ENCODE peak calls at places on chromosome 13, in five cellular contexts. One of them, this sample, is unnamed.

GRCh38 chr13:39540929-39541605 is 61.9 kb downstream of the LHFPL6 start:
- DNase-seq in fibroblast of pulmonary artery: no peak
- DNase-seq in type B pancreatic cell: no peak
- DNase-seq in epithelial cell of proximal tubule: no peak
- DNase-seq in astrocyte of the spinal cord: no peak
- DNase-seq in this sample: no peak

GRCh38 chr13:44136693-44137268 is 236.8 kb upstream of the SERP2 start:
- DNase-seq in epithelial cell of proximal tubule: no peak
- DNase-seq in type B pancreatic cell: no peak
- DNase-seq in fibroblast of pulmonary artery: no peak
- DNase-seq in astrocyte of the spinal cord: no peak
- DNase-seq in this sample: no peak

GRCh38 chr13:77919351-77920294 is 992 bp upstream of the EDNRB start:
- DNase-seq in astrocyte of the spinal cord: peak
- DNase-seq in fibroblast of pulmonary artery: peak
- DNase-seq in epithelial cell of proximal tubule: no peak
- DNase-seq in type B pancreatic cell: no peak
- DNase-seq in this sample: no peak

GRCh38 chr13:71536201-71536600 is 330.8 kb downstream of the DACH1 start:
- DNase-seq in fibroblast of pulmonary artery: no peak
- DNase-seq in type B pancreatic cell: no peak
- DNase-seq in epithelial cell of proximal tubule: no peak
- DNase-seq in astrocyte of the spinal cord: no peak
- DNase-seq in this sample: peak

GRCh38 chr13:35882722-35883497 is 248.3 kb downstream of the DCLK1 start:
- DNase-seq in type B pancreatic cell: no peak
- DNase-seq in epithelial cell of proximal tubule: no peak
- DNase-seq in fibroblast of pulmonary artery: no peak
- DNase-seq in astrocyte of the spinal cord: peak
- DNase-seq in this sample: no peak

GRCh38 chr13:109271991-109272454 is 514.4 kb downstream of the IRS2 start:
- DNase-seq in fibroblast of pulmonary artery: no peak
- DNase-seq in type B pancreatic cell: no peak
- DNase-seq in astrocyte of the spinal cord: peak
- DNase-seq in epithelial cell of proximal tubule: no peak
- DNase-seq in this sample: peak

GRCh38 chr13:42378383-42378780 is 106.4 kb downstream of the AKAP11 start:
- DNase-seq in astrocyte of the spinal cord: no peak
- DNase-seq in epithelial cell of proximal tubule: no peak
- DNase-seq in fibroblast of pulmonary artery: no peak
- DNase-seq in type B pancreatic cell: no peak
- DNase-seq in this sample: no peak

GRCh38 chr13:113631341-113632095 is 26.5 kb downstream of the ATP4B start:
- DNase-seq in astrocyte of the spinal cord: no peak
- DNase-seq in fibroblast of pulmonary artery: no peak
- DNase-seq in epithelial cell of proximal tubule: no peak
- DNase-seq in type B pancreatic cell: no peak
- DNase-seq in this sample: no peak

GRCh38 chr13:80038371-80038770 is 302.6 kb downstream of the SPRY2 start:
- DNase-seq in epithelial cell of proximal tubule: no peak
- DNase-seq in fibroblast of pulmonary artery: no peak
- DNase-seq in astrocyte of the spinal cord: peak
- DNase-seq in type B pancreatic cell: no peak
- DNase-seq in this sample: no peak

GRCh38 chr13:54574791-54575190 is 1546.2 kb downstream of the OLFM4 start:
- DNase-seq in astrocyte of the spinal cord: no peak
- DNase-seq in type B pancreatic cell: no peak
- DNase-seq in epithelial cell of proximal tubule: no peak
- DNase-seq in fibroblast of pulmonary artery: no peak
- DNase-seq in this sample: no peak

GRCh38 chr13:98528663-98529064 is 48.2 kb downstream of the STK24 start:
- DNase-seq in type B pancreatic cell: no peak
- DNase-seq in epithelial cell of proximal tubule: no peak
- DNase-seq in astrocyte of the spinal cord: peak
- DNase-seq in fibroblast of pulmonary artery: no peak
- DNase-seq in this sample: no peak

GRCh38 chr13:20608438-20609020 is 41.6 kb downstream of the IFT88 start:
- DNase-seq in fibroblast of pulmonary artery: no peak
- DNase-seq in epithelial cell of proximal tubule: no peak
- DNase-seq in astrocyte of the spinal cord: peak
- DNase-seq in type B pancreatic cell: no peak
- DNase-seq in this sample: no peak

GRCh38 chr13:32019612-32020233 is 11.9 kb upstream of the FRY start:
- DNase-seq in fibroblast of pulmonary artery: peak
- DNase-seq in astrocyte of the spinal cord: peak
- DNase-seq in epithelial cell of proximal tubule: no peak
- DNase-seq in type B pancreatic cell: no peak
- DNase-seq in this sample: no peak

GRCh38 chr13:73720216-73720840 is 413.9 kb downstream of the KLF12 start:
- DNase-seq in astrocyte of the spinal cord: no peak
- DNase-seq in type B pancreatic cell: no peak
- DNase-seq in fibroblast of pulmonary artery: no peak
- DNase-seq in epithelial cell of proximal tubule: peak
- DNase-seq in this sample: peak

GRCh38 chr13:97020194-97020593 is 25.9 kb upstream of the OXGR1 start:
- DNase-seq in astrocyte of the spinal cord: no peak
- DNase-seq in type B pancreatic cell: no peak
- DNase-seq in epithelial cell of proximal tubule: no peak
- DNase-seq in fibroblast of pulmonary artery: no peak
- DNase-seq in this sample: no peak

GRCh38 chr13:91721413-91721812 is 323.0 kb downstream of the GPC5 start:
- DNase-seq in fibroblast of pulmonary artery: no peak
- DNase-seq in type B pancreatic cell: no peak
- DNase-seq in epithelial cell of proximal tubule: no peak
- DNase-seq in astrocyte of the spinal cord: no peak
- DNase-seq in this sample: no peak

GRCh38 chr13:108560092-108560491 is 69.3 kb upstream of the MYO16 start:
- DNase-seq in epithelial cell of proximal tubule: no peak
- DNase-seq in astrocyte of the spinal cord: no peak
- DNase-seq in type B pancreatic cell: no peak
- DNase-seq in fibroblast of pulmonary artery: no peak
- DNase-seq in this sample: no peak

GRCh38 chr13:102470283-102470920 is 68.6 kb upstream of the FGF14 start:
- DNase-seq in epithelial cell of proximal tubule: no peak
- DNase-seq in astrocyte of the spinal cord: no peak
- DNase-seq in type B pancreatic cell: no peak
- DNase-seq in fibroblast of pulmonary artery: no peak
- DNase-seq in this sample: no peak

GRCh38 chr13:54489359-54489758 is 1460.7 kb downstream of the OLFM4 start:
- DNase-seq in epithelial cell of proximal tubule: no peak
- DNase-seq in type B pancreatic cell: no peak
- DNase-seq in astrocyte of the spinal cord: no peak
- DNase-seq in fibroblast of pulmonary artery: no peak
- DNase-seq in this sample: no peak

GRCh38 chr13:39023761-39024160 is 14.1 kb downstream of the PROSER1 start:
- DNase-seq in astrocyte of the spinal cord: no peak
- DNase-seq in fibroblast of pulmonary artery: peak
- DNase-seq in type B pancreatic cell: no peak
- DNase-seq in epithelial cell of proximal tubule: no peak
- DNase-seq in this sample: peak

GRCh38 chr13:42388326-42388725 is 116.4 kb downstream of the AKAP11 start:
- DNase-seq in astrocyte of the spinal cord: no peak
- DNase-seq in epithelial cell of proximal tubule: no peak
- DNase-seq in fibroblast of pulmonary artery: no peak
- DNase-seq in type B pancreatic cell: no peak
- DNase-seq in this sample: no peak

GRCh38 chr13:109205315-109205714 is 575.9 kb downstream of the MYO16 start:
- DNase-seq in type B pancreatic cell: no peak
- DNase-seq in astrocyte of the spinal cord: peak
- DNase-seq in epithelial cell of proximal tubule: no peak
- DNase-seq in fibroblast of pulmonary artery: peak
- DNase-seq in this sample: no peak

GRCh38 chr13:80121038-80121437 is 219.9 kb downstream of the SPRY2 start:
- DNase-seq in type B pancreatic cell: no peak
- DNase-seq in epithelial cell of proximal tubule: no peak
- DNase-seq in fibroblast of pulmonary artery: no peak
- DNase-seq in astrocyte of the spinal cord: no peak
- DNase-seq in this sample: no peak

GRCh38 chr13:24923305-24923640 is 159.3 kb downstream of the RNF17 start:
- DNase-seq in fibroblast of pulmonary artery: peak
- DNase-seq in epithelial cell of proximal tubule: peak
- DNase-seq in astrocyte of the spinal cord: peak
- DNase-seq in type B pancreatic cell: no peak
- DNase-seq in this sample: no peak

GRCh38 chr13:36000028-36000427 is 131.2 kb downstream of the DCLK1 start:
- DNase-seq in fibroblast of pulmonary artery: no peak
- DNase-seq in epithelial cell of proximal tubule: no peak
- DNase-seq in astrocyte of the spinal cord: no peak
- DNase-seq in type B pancreatic cell: no peak
- DNase-seq in this sample: no peak

GRCh38 chr13:42047561-42048322 is 706 bp upstream of the DGKH start:
- DNase-seq in type B pancreatic cell: no peak
- DNase-seq in astrocyte of the spinal cord: peak
- DNase-seq in epithelial cell of proximal tubule: no peak
- DNase-seq in fibroblast of pulmonary artery: peak
- DNase-seq in this sample: peak

GRCh38 chr13:19960673-19961015 is 2.1 kb downstream of the ZMYM2 start:
- DNase-seq in astrocyte of the spinal cord: no peak
- DNase-seq in fibroblast of pulmonary artery: peak
- DNase-seq in type B pancreatic cell: no peak
- DNase-seq in epithelial cell of proximal tubule: no peak
- DNase-seq in this sample: no peak

GRCh38 chr13:53105477-53105876 is 76.9 kb downstream of the OLFM4 start:
- DNase-seq in epithelial cell of proximal tubule: no peak
- DNase-seq in astrocyte of the spinal cord: no peak
- DNase-seq in fibroblast of pulmonary artery: no peak
- DNase-seq in type B pancreatic cell: no peak
- DNase-seq in this sample: no peak

GRCh38 chr13:33931397-33931987 is 113.5 kb downstream of the RFC3 start:
- DNase-seq in astrocyte of the spinal cord: peak
- DNase-seq in type B pancreatic cell: no peak
- DNase-seq in epithelial cell of proximal tubule: no peak
- DNase-seq in fibroblast of pulmonary artery: peak
- DNase-seq in this sample: peak
- TF ChIP-seq CTCF in astrocyte of the spinal cord: peak
- TF ChIP-seq CTCF in type B pancreatic cell: peak
- TF ChIP-seq CTCF in epithelial cell of proximal tubule: peak
- TF ChIP-seq CTCF in fibroblast of pulmonary artery: peak
- TF ChIP-seq CTCF in this sample: peak

GRCh38 chr13:50989476-50989875 is 79.9 kb downstream of the RNASEH2B start:
- DNase-seq in epithelial cell of proximal tubule: no peak
- DNase-seq in type B pancreatic cell: no peak
- DNase-seq in fibroblast of pulmonary artery: peak
- DNase-seq in astrocyte of the spinal cord: peak
- DNase-seq in this sample: no peak
- TF ChIP-seq CTCF in epithelial cell of proximal tubule: peak
- TF ChIP-seq CTCF in type B pancreatic cell: peak
- TF ChIP-seq CTCF in fibroblast of pulmonary artery: peak
- TF ChIP-seq CTCF in astrocyte of the spinal cord: peak
- TF ChIP-seq CTCF in this sample: peak

DNA sequence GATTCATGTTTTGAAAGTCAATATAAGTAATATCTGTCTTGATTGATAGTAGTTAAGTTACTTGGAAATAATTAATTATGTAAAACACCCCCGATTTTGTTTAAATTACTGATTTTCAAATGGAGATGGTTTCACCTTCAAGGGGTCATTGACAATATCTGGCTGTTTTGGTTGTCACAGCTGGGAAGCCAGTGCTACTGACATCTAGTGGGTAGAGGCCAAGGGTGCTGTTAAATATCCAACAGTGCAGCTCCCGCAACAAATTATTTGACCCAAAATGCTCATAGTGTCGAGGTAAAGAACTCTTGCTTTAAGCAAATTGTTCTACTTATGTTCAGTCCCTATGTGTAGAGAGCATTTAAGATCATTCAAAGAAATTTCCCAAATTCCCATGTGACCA is 50.6 kb upstream of the PCDH20 start:
- DNase-seq in fibroblast of pulmonary artery: no peak
- DNase-seq in astrocyte of the spinal cord: no peak
- DNase-seq in epithelial cell of proximal tubule: no peak
- DNase-seq in type B pancreatic cell: no peak
- DNase-seq in this sample: no peak
- TF ChIP-seq CTCF in fibroblast of pulmonary artery: no peak
- TF ChIP-seq CTCF in astrocyte of the spinal cord: no peak
- TF ChIP-seq CTCF in epithelial cell of proximal tubule: peak
- TF ChIP-seq CTCF in type B pancreatic cell: peak
- TF ChIP-seq CTCF in this sample: peak

GRCh38 chr13:57583529-57583928 is 48.0 kb upstream of the PCDH17 start:
- DNase-seq in fibroblast of pulmonary artery: no peak
- DNase-seq in astrocyte of the spinal cord: no peak
- DNase-seq in type B pancreatic cell: no peak
- DNase-seq in epithelial cell of proximal tubule: no peak
- DNase-seq in this sample: no peak

DNA sequence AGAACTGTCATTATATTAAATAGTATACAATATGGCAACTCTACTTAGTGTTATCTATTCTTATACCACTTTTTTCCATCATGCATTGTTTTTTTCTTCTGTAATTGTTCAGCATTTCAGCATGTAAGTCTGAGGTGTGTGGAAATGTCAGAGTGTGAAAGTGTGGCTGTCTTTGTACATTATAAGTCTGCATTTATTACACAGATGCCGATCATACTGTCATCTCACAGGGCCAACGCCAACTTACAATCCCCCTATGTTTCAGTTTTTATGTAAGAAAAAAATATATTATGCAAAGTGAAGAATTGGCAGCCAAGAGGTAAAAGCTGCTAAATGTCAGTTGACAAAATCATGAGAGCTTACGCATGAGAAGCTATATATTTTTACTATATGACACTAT is 42.9 kb upstream of the PCDH17 start:
- DNase-seq in astrocyte of the spinal cord: no peak
- DNase-seq in fibroblast of pulmonary artery: no peak
- DNase-seq in epithelial cell of proximal tubule: no peak
- DNase-seq in type B pancreatic cell: no peak
- DNase-seq in this sample: no peak
- TF ChIP-seq CTCF in astrocyte of the spinal cord: no peak
- TF ChIP-seq CTCF in fibroblast of pulmonary artery: no peak
- TF ChIP-seq CTCF in epithelial cell of proximal tubule: no peak
- TF ChIP-seq CTCF in type B pancreatic cell: no peak
- TF ChIP-seq CTCF in this sample: no peak

GRCh38 chr13:30216111-30216510 is 91.2 kb downstream of the KATNAL1 start:
- DNase-seq in type B pancreatic cell: no peak
- DNase-seq in epithelial cell of proximal tubule: no peak
- DNase-seq in fibroblast of pulmonary artery: no peak
- DNase-seq in astrocyte of the spinal cord: peak
- DNase-seq in this sample: no peak
- TF ChIP-seq CTCF in type B pancreatic cell: no peak
- TF ChIP-seq CTCF in epithelial cell of proximal tubule: no peak
- TF ChIP-seq CTCF in fibroblast of pulmonary artery: no peak
- TF ChIP-seq CTCF in astrocyte of the spinal cord: no peak
- TF ChIP-seq CTCF in this sample: no peak

This sample was measured in foreskin keratinocyte.